ENCODE peak calls at places on chromosome 1, in six cellular contexts. One of them, this sample, is unnamed.

GRCh38 chr1:51623450-51623849 is 6.6 kb downstream of the OSBPL9 start:
- DNase-seq in HepG2: no peak
- DNase-seq in K562: no peak
- DNase-seq in HCT116: no peak
- DNase-seq in H1: no peak
- DNase-seq in GM12878: no peak
- DNase-seq in this sample: no peak

GRCh38 chr1:36199934-36200741 is 24.1 kb upstream of the THRAP3 start:
- DNase-seq in GM12878: no peak
- DNase-seq in HCT116: no peak
- DNase-seq in HepG2: no peak
- DNase-seq in H1: no peak
- DNase-seq in K562: no peak
- DNase-seq in this sample: no peak

GRCh38 chr1:151993734-151994496 is at the start of gene S100A10:
- DNase-seq in HepG2: peak
- DNase-seq in HCT116: no peak
- DNase-seq in GM12878: no peak
- DNase-seq in K562: peak
- DNase-seq in H1: no peak
- DNase-seq in this sample: no peak

GRCh38 chr1:185325413-185325812 is 8.4 kb upstream of the IVNS1ABP start:
- DNase-seq in HCT116: no peak
- DNase-seq in GM12878: no peak
- DNase-seq in K562: no peak
- DNase-seq in HepG2: peak
- DNase-seq in H1: no peak
- DNase-seq in this sample: no peak

GRCh38 chr1:40823345-40823744 is 38.8 kb downstream of the CITED4 start:
- DNase-seq in HCT116: no peak
- DNase-seq in HepG2: no peak
- DNase-seq in GM12878: no peak
- DNase-seq in H1: no peak
- DNase-seq in K562: no peak
- DNase-seq in this sample: no peak

GRCh38 chr1:19921310-19921709 is 2.1 kb downstream of the PLA2G2E start:
- DNase-seq in HepG2: no peak
- DNase-seq in K562: no peak
- DNase-seq in H1: no peak
- DNase-seq in HCT116: no peak
- DNase-seq in GM12878: no peak
- DNase-seq in this sample: no peak

GRCh38 chr1:40381268-40382109 is 8.0 kb downstream of the SMAP2 start:
- DNase-seq in GM12878: no peak
- DNase-seq in HCT116: no peak
- DNase-seq in H1: no peak
- DNase-seq in HepG2: no peak
- DNase-seq in K562: no peak
- DNase-seq in this sample: no peak

GRCh38 chr1:83104558-83104957 is 894.4 kb downstream of the TTLL7 start:
- DNase-seq in K562: no peak
- DNase-seq in H1: no peak
- DNase-seq in HepG2: no peak
- DNase-seq in GM12878: no peak
- DNase-seq in HCT116: no peak
- DNase-seq in this sample: no peak

GRCh38 chr1:77540501-77541161 is 141.8 kb downstream of the ZZZ3 start:
- DNase-seq in K562: no peak
- DNase-seq in GM12878: no peak
- DNase-seq in HepG2: no peak
- DNase-seq in H1: no peak
- DNase-seq in HCT116: no peak
- DNase-seq in this sample: no peak

GRCh38 chr1:24484208-24484607 is 18.4 kb upstream of the RCAN3 start:
- DNase-seq in GM12878: no peak
- DNase-seq in HCT116: no peak
- DNase-seq in HepG2: no peak
- DNase-seq in K562: no peak
- DNase-seq in H1: no peak
- DNase-seq in this sample: no peak

GRCh38 chr1:111006556-111006955 is 42.8 kb upstream of the LRIF1 start:
- DNase-seq in H1: no peak
- DNase-seq in HepG2: no peak
- DNase-seq in GM12878: no peak
- DNase-seq in K562: no peak
- DNase-seq in HCT116: no peak
- DNase-seq in this sample: no peak

GRCh38 chr1:27368872-27369703 is 2.3 kb upstream of the MAP3K6 start:
- DNase-seq in K562: no peak
- DNase-seq in GM12878: no peak
- DNase-seq in HepG2: no peak
- DNase-seq in HCT116: no peak
- DNase-seq in H1: no peak
- DNase-seq in this sample: no peak

GRCh38 chr1:243179714-243180113 is 75.4 kb downstream of the CEP170 start:
- DNase-seq in GM12878: no peak
- DNase-seq in H1: no peak
- DNase-seq in HCT116: no peak
- DNase-seq in HepG2: no peak
- DNase-seq in K562: no peak
- DNase-seq in this sample: no peak

GRCh38 chr1:244995602-244996400 is 131.5 kb upstream of the HNRNPU start:
- DNase-seq in HCT116: no peak
- DNase-seq in K562: no peak
- DNase-seq in HepG2: no peak
- DNase-seq in H1: no peak
- DNase-seq in GM12878: no peak
- DNase-seq in this sample: no peak

GRCh38 chr1:151801846-151802245 is 3.4 kb downstream of the LINGO4 start:
- DNase-seq in H1: no peak
- DNase-seq in HCT116: no peak
- DNase-seq in K562: no peak
- DNase-seq in HepG2: no peak
- DNase-seq in GM12878: no peak
- DNase-seq in this sample: no peak

GRCh38 chr1:9448132-9449105 is 90.8 kb upstream of the SLC25A33 start:
- DNase-seq in HepG2: no peak
- DNase-seq in K562: no peak
- DNase-seq in GM12878: no peak
- DNase-seq in H1: no peak
- DNase-seq in HCT116: no peak
- DNase-seq in this sample: no peak

GRCh38 chr1:9449106-9449627 is 90.1 kb upstream of the SLC25A33 start:
- DNase-seq in GM12878: no peak
- DNase-seq in H1: no peak
- DNase-seq in HepG2: peak
- DNase-seq in K562: no peak
- DNase-seq in HCT116: no peak
- DNase-seq in this sample: no peak

GRCh38 chr1:9444532-9444931 is 94.7 kb upstream of the SLC25A33 start:
- DNase-seq in H1: no peak
- DNase-seq in GM12878: no peak
- DNase-seq in HCT116: no peak
- DNase-seq in K562: no peak
- DNase-seq in HepG2: no peak
- DNase-seq in this sample: no peak

GRCh38 chr1:9449976-9450696 is 89.1 kb upstream of the SLC25A33 start:
- DNase-seq in K562: no peak
- DNase-seq in HCT116: no peak
- DNase-seq in HepG2: no peak
- DNase-seq in GM12878: no peak
- DNase-seq in H1: no peak
- DNase-seq in this sample: no peak

DNA sequence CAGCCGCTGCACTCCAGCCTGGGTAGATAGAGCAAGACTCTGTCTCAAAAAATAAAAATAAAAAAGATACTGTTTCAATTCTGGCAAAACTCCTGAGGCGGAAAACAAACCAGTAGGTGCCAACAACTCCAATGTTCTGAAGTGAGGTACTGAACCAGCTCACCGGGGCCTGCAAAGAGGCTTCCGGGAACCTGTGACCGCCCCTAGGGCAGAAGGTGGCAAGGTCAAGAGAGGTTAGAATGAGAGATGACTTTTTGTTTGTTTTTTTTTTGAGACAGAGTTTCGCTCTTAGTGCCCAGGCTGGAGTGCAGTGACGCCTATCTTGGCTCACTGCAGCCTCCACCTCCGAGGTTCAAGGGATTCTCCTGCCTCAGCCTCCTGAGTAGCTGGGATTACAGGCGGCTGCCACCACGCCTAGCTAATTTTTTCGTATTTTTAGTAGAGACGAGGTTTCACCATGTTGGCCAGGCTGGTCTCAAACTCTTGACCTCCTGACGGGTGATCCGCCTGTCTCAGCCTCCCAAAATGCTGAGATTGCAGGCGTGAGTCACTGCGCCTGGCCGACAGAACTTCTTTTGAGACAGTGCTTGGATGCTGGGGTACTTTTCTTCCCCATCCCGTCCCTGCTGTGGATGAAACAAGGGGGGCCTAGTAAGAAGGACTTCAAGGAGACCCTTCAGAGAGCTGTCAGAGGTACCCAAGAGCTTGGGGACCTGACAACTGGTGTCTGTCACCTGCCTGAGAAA is 91.9 kb upstream of the SLC25A33 start:
- DNase-seq in HepG2: no peak
- DNase-seq in GM12878: no peak
- DNase-seq in K562: no peak
- DNase-seq in HCT116: no peak
- DNase-seq in H1: no peak
- DNase-seq in this sample: no peak
- TF ChIP-seq ZNF274 in HepG2: no peak
- TF ChIP-seq ZNF274 in GM12878: no peak
- TF ChIP-seq ZNF274 in K562: no peak
- TF ChIP-seq ZNF274 in HCT116: no peak
- TF ChIP-seq ZNF274 in H1: no peak
- TF ChIP-seq ZNF274 in this sample: no peak

GRCh38 chr1:205437570-205437969 is 15.7 kb upstream of the LEMD1 start:
- DNase-seq in HepG2: no peak
- DNase-seq in GM12878: no peak
- DNase-seq in H1: no peak
- DNase-seq in HCT116: no peak
- DNase-seq in K562: no peak
- DNase-seq in this sample: no peak

GRCh38 chr1:205440121-205440475 is 15.7 kb downstream of the BLACAT1 start:
- DNase-seq in HepG2: no peak
- DNase-seq in K562: no peak
- DNase-seq in GM12878: no peak
- DNase-seq in HCT116: no peak
- DNase-seq in H1: no peak
- DNase-seq in this sample: no peak

GRCh38 chr1:205440476-205441317 is 15.1 kb downstream of the BLACAT1 start:
- DNase-seq in K562: peak
- DNase-seq in HCT116: peak
- DNase-seq in HepG2: peak
- DNase-seq in H1: no peak
- DNase-seq in GM12878: peak
- DNase-seq in this sample: no peak

GRCh38 chr1:205436776-205437485 is 15.1 kb upstream of the LEMD1 start:
- DNase-seq in GM12878: no peak
- DNase-seq in H1: no peak
- DNase-seq in HepG2: no peak
- DNase-seq in K562: no peak
- DNase-seq in HCT116: no peak
- DNase-seq in this sample: no peak

GRCh38 chr1:205438213-205439158 is 16.6 kb upstream of the LEMD1 start:
- DNase-seq in HCT116: peak
- DNase-seq in GM12878: no peak
- DNase-seq in K562: peak
- DNase-seq in HepG2: peak
- DNase-seq in H1: no peak
- DNase-seq in this sample: no peak
- TF ChIP-seq YY1 in HCT116: no peak
- TF ChIP-seq YY1 in GM12878: no peak
- TF ChIP-seq YY1 in K562: no peak
- TF ChIP-seq YY1 in HepG2: no peak
- TF ChIP-seq YY1 in H1: peak
- TF ChIP-seq YY1 in this sample: no peak

GRCh38 chr1:53944469-53945182 is 873 bp downstream of the IFT25 start:
- DNase-seq in GM12878: no peak
- DNase-seq in HepG2: no peak
- DNase-seq in HCT116: no peak
- DNase-seq in H1: no peak
- DNase-seq in K562: peak
- DNase-seq in this sample: no peak

GRCh38 chr1:53943090-53943489 is 2.4 kb downstream of the IFT25 start:
- DNase-seq in HepG2: no peak
- DNase-seq in GM12878: no peak
- DNase-seq in H1: no peak
- DNase-seq in K562: no peak
- DNase-seq in HCT116: no peak
- DNase-seq in this sample: no peak

GRCh38 chr1:53943490-53944043 is 1.9 kb downstream of the IFT25 start:
- DNase-seq in HCT116: no peak
- DNase-seq in HepG2: no peak
- DNase-seq in K562: no peak
- DNase-seq in GM12878: no peak
- DNase-seq in H1: no peak
- DNase-seq in this sample: no peak

GRCh38 chr1:53945183-53945432 is 391 bp downstream of the IFT25 start:
- DNase-seq in GM12878: no peak
- DNase-seq in HepG2: no peak
- DNase-seq in H1: no peak
- DNase-seq in HCT116: no peak
- DNase-seq in K562: no peak
- DNase-seq in this sample: no peak

DNA sequence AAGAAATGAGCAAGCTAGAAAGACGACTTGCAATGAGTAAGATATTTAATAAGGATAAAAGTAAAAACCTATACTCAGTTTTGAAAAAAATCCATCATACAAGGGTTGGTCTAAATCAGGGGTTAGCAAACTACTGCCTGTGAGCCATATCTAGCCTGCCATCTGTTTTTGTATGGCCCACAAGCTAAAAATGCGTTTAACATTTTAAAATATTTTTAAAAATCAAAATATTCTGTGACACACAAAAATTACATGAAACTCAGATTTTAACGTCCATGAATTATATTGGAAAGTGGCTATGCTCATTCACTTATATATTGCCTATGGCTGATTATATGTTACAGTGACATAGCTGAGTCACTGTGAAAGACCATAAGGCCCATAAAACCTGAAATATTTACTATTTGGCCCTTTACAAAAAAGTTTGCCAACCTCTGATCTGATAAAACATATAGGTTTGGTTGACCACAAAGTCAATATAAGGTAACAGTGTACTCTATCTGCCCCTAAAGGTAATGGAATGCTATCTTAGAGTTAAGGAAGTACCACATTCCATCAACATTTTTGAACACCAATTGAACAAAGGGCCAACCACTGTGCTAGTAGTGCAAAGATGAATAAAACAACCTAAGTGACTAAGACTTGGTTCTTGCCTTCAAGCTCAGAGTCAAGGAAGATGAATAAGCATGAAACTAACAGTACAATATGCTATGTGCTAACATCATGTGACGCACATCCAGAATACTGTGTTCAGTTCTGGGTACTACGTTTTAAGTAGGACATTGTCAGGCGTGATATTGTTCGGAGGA is 3.1 kb downstream of the IFT25 start:
- DNase-seq in K562: peak
- DNase-seq in HepG2: peak
- DNase-seq in GM12878: no peak
- DNase-seq in H1: no peak
- DNase-seq in HCT116: no peak
- DNase-seq in this sample: no peak
- TF ChIP-seq ZNF274 in K562: no peak
- TF ChIP-seq ZNF274 in HepG2: no peak
- TF ChIP-seq ZNF274 in GM12878: no peak
- TF ChIP-seq ZNF274 in H1: no peak
- TF ChIP-seq ZNF274 in HCT116: no peak
- TF ChIP-seq ZNF274 in this sample: no peak

GRCh38 chr1:13901597-13901996 is 201.6 kb downstream of the PRDM2 start:
- DNase-seq in K562: no peak
- DNase-seq in HCT116: no peak
- DNase-seq in HepG2: no peak
- DNase-seq in GM12878: no peak
- DNase-seq in H1: no peak
- DNase-seq in this sample: no peak
- TF ChIP-seq YY1 in K562: no peak
- TF ChIP-seq YY1 in HCT116: no peak
- TF ChIP-seq YY1 in HepG2: no peak
- TF ChIP-seq YY1 in GM12878: no peak
- TF ChIP-seq YY1 in H1: no peak
- TF ChIP-seq YY1 in this sample: no peak